ENCODE peak calls at places on chromosome 2, in seven cellular contexts. W, E, R, C, X, H and U are unnamed samples.

GRCh38 chr2:152386266-152386665 is 51.3 kb downstream of the FMNL2 start:
- DNase-seq in W (no peak), E (no peak), R (no peak), C (no peak), X (no peak), H (no peak), U (no peak)

GRCh38 chr2:164875334-164876205 is 33.9 kb upstream of the COBLL1 start:
- DNase-seq in W (no peak), E (no peak), R (no peak), C (no peak), X (no peak), H (no peak), U (no peak)

GRCh38 chr2:55567298-55567697 is 47.8 kb downstream of the CFAP36 start:
- DNase-seq in W (no peak), E (no peak), R (no peak), C (no peak), X (no peak), H (no peak), U (no peak)

GRCh38 chr2:135984199-135985017 is 1.0 kb downstream of the DARS1 start:
- DNase-seq in W (no peak), E (no peak), R (no peak), C (no peak), X (no peak), H (no peak), U (no peak)

GRCh38 chr2:128485761-128486639 is 167.3 kb upstream of the HS6ST1 start:
- DNase-seq in W (no peak), E (no peak), R (no peak), C (no peak), X (no peak), H (no peak), U (no peak)

GRCh38 chr2:70985956-70986355 is 7.5 kb downstream of the ANKRD53 start:
- DNase-seq in W (no peak), E (no peak), R (no peak), C (no peak), X (no peak), H (no peak), U (no peak)

GRCh38 chr2:128448331-128449225 is 129.9 kb upstream of the HS6ST1 start:
- DNase-seq in W (no peak), E (no peak), R (no peak), C (no peak), X (no peak), H (no peak), U (no peak)

GRCh38 chr2:207434288-207434687 is 95.5 kb upstream of the CREB1 start:
- DNase-seq in W (no peak), E (no peak), R (no peak), C (no peak), X (no peak), H (no peak), U (no peak)

GRCh38 chr2:152504618-152505017 is 169.6 kb downstream of the FMNL2 start:
- DNase-seq in W (no peak), E (no peak), R (no peak), C (no peak), X (no peak), H (no peak), U (no peak)

GRCh38 chr2:164371916-164372315 is 249.4 kb downstream of the GRB14 start:
- DNase-seq in W (no peak), E (no peak), R (no peak), C (no peak), X (no peak), H (no peak), U (no peak)

GRCh38 chr2:210318491-210318890 is 3.5 kb upstream of the MYL1 start:
- DNase-seq in W (no peak), E (no peak), R (no peak), C (no peak), X (no peak), H (no peak), U (no peak)

GRCh38 chr2:160214461-160215055 is 14.5 kb upstream of the ITGB6 start:
- DNase-seq in W (no peak), E (peak), R (no peak), C (no peak), X (no peak), H (peak), U (no peak)

GRCh38 chr2:199315299-199316179 is 142.2 kb downstream of the SATB2 start:
- DNase-seq in W (no peak), E (no peak), R (no peak), C (no peak), X (no peak), H (no peak), U (no peak)

GRCh38 chr2:236535024-236535423 is 34.6 kb upstream of the ACKR3 start:
- DNase-seq in W (no peak), E (peak), R (no peak), C (no peak), X (no peak), H (no peak), U (no peak)

GRCh38 chr2:74715880-74716279 is 61.8 kb downstream of the SEMA4F start:
- DNase-seq in W (no peak), E (no peak), R (peak), C (no peak), X (no peak), H (no peak), U (no peak)

GRCh38 chr2:27730249-27730648 is 41.3 kb upstream of the MRPL33 start:
- DNase-seq in W (no peak), E (no peak), R (no peak), C (no peak), X (no peak), H (no peak), U (no peak)

GRCh38 chr2:241866896-241867631 is 2.5 kb upstream of the RTP5 start:
- DNase-seq in W (no peak), E (no peak), R (no peak), C (no peak), X (no peak), H (no peak), U (no peak)

GRCh38 chr2:32450851-32451250 is 94.0 kb downstream of the BIRC6 start:
- DNase-seq in W (no peak), E (no peak), R (no peak), C (no peak), X (no peak), H (no peak), U (no peak)

GRCh38 chr2:74843371-74844298 is 9.7 kb downstream of the HK2 start:
- DNase-seq in W (no peak), E (peak), R (no peak), C (peak), X (no peak), H (no peak), U (peak)

GRCh38 chr2:125630377-125630776 is 1025.6 kb upstream of the GYPC start:
- DNase-seq in W (no peak), E (no peak), R (no peak), C (no peak), X (no peak), H (no peak), U (no peak)

GRCh38 chr2:62441421-62441820 is 64.6 kb downstream of the TMEM17 start:
- DNase-seq in W (no peak), E (no peak), R (no peak), C (no peak), X (no peak), H (no peak), U (no peak)

GRCh38 chr2:15158117-15158516 is 403.0 kb downstream of the NBAS start:
- DNase-seq in W (no peak), E (no peak), R (no peak), C (no peak), X (no peak), H (no peak), U (no peak)

GRCh38 chr2:236790991-236791390 is 221.4 kb downstream of the ACKR3 start:
- DNase-seq in W (no peak), E (no peak), R (no peak), C (no peak), X (no peak), H (no peak), U (no peak)

GRCh38 chr2:46655551-46656436 is 176.4 kb downstream of the TMEM247 start:
- DNase-seq in W (no peak), E (no peak), R (no peak), C (no peak), X (no peak), H (no peak), U (no peak)

GRCh38 chr2:135875491-135876065 is 665 bp downstream of the MCM6 start:
- DNase-seq in W (peak), E (peak), R (peak), C (peak), X (peak), H (peak), U (peak)

GRCh38 chr2:29573147-29573546 is 348.2 kb downstream of the ALK start:
- DNase-seq in W (no peak), E (no peak), R (no peak), C (no peak), X (no peak), H (no peak), U (no peak)

GRCh38 chr2:185919155-185919554 is 180.6 kb downstream of the FSIP2 start:
- DNase-seq in W (no peak), E (peak), R (no peak), C (no peak), X (no peak), H (no peak), U (no peak)

GRCh38 chr2:83196225-83196624 is 1262.9 kb downstream of the SUCLG1 start:
- DNase-seq in W (no peak), E (peak), R (no peak), C (no peak), X (peak), H (no peak), U (no peak)

GRCh38 chr2:69213832-69214231 is 173.2 kb downstream of the GFPT1 start:
- DNase-seq in W (no peak), E (no peak), R (no peak), C (no peak), X (no peak), H (no peak), U (no peak)

GRCh38 chr2:84846041-84846663 is 34.7 kb downstream of the TRABD2A start:
- DNase-seq in W (no peak), E (peak), R (peak), C (peak), X (no peak), H (no peak), U (no peak)

GRCh38 chr2:44286884-44287638 is 11.8 kb downstream of the SLC3A1 start:
- DNase-seq in W (no peak), E (no peak), R (no peak), C (no peak), X (no peak), H (no peak), U (no peak)

GRCh38 chr2:241584446-241584845 is 25.9 kb downstream of the BOK start:
- DNase-seq in W (no peak), E (peak), R (no peak), C (no peak), X (no peak), H (no peak), U (no peak)

GRCh38 chr2:150168596-150168995 is 318.9 kb downstream of the RND3 start:
- DNase-seq in W (no peak), E (no peak), R (no peak), C (no peak), X (no peak), H (no peak), U (no peak)

GRCh38 chr2:17583166-17583565 is 42.7 kb downstream of the VSNL1 start:
- DNase-seq in W (no peak), E (no peak), R (no peak), C (no peak), X (no peak), H (no peak), U (no peak)